ENCODE peak calls at places on chromosomes 4 and X, in six cellular contexts. One of them, this sample, is unnamed.

GRCh38 chrX:103066606-103067005 is 2.6 kb upstream of the BEX1 start:
- DNase-seq in colonic mucosa: no peak
- DNase-seq in PC-3: peak
- DNase-seq in H1: no peak
- DNase-seq in DND-41: no peak
- DNase-seq in HepG2: no peak
- DNase-seq in this sample: no peak

GRCh38 chr4:25592670-25593069 is 63.0 kb upstream of the SLC34A2 start:
- DNase-seq in colonic mucosa: no peak
- DNase-seq in PC-3: no peak
- DNase-seq in H1: no peak
- DNase-seq in DND-41: no peak
- DNase-seq in HepG2: no peak
- DNase-seq in this sample: no peak

GRCh38 chrX:104134583-104135261 is 22.1 kb downstream of the SLC25A53 start:
- DNase-seq in colonic mucosa: no peak
- DNase-seq in PC-3: no peak
- DNase-seq in H1: no peak
- DNase-seq in DND-41: no peak
- DNase-seq in HepG2: no peak
- DNase-seq in this sample: no peak

GRCh38 chrX:96987228-96987627 is 103.5 kb downstream of the RPA4 start:
- DNase-seq in colonic mucosa: no peak
- DNase-seq in PC-3: peak
- DNase-seq in H1: no peak
- DNase-seq in DND-41: no peak
- DNase-seq in HepG2: no peak
- DNase-seq in this sample: no peak

GRCh38 chrX:30593435-30594200 is 16.1 kb upstream of the TASL start:
- DNase-seq in colonic mucosa: no peak
- DNase-seq in PC-3: peak
- DNase-seq in H1: no peak
- DNase-seq in DND-41: no peak
- DNase-seq in HepG2: peak
- DNase-seq in this sample: no peak

GRCh38 chr4:80071643-80072606 is 1.1 kb downstream of the ANTXR2 start:
- DNase-seq in colonic mucosa: peak
- DNase-seq in PC-3: peak
- DNase-seq in H1: peak
- DNase-seq in DND-41: peak
- DNase-seq in HepG2: peak
- DNase-seq in this sample: peak

GRCh38 chr4:7353846-7354610 is 80.7 kb downstream of the PSAPL1 start:
- DNase-seq in colonic mucosa: no peak
- DNase-seq in PC-3: no peak
- DNase-seq in H1: no peak
- DNase-seq in DND-41: no peak
- DNase-seq in HepG2: no peak
- DNase-seq in this sample: no peak

GRCh38 chrX:41512394-41512793 is 65.3 kb downstream of the NYX start:
- DNase-seq in colonic mucosa: no peak
- DNase-seq in PC-3: no peak
- DNase-seq in H1: no peak
- DNase-seq in DND-41: peak
- DNase-seq in HepG2: no peak
- DNase-seq in this sample: no peak

GRCh38 chr4:183493246-183493645 is 11.6 kb upstream of the ING2 start:
- DNase-seq in colonic mucosa: no peak
- DNase-seq in PC-3: no peak
- DNase-seq in H1: no peak
- DNase-seq in DND-41: no peak
- DNase-seq in HepG2: no peak
- DNase-seq in this sample: no peak

GRCh38 chr4:5143940-5144339 is 92.7 kb downstream of the STK32B start:
- DNase-seq in colonic mucosa: no peak
- DNase-seq in PC-3: no peak
- DNase-seq in H1: peak
- DNase-seq in DND-41: no peak
- DNase-seq in HepG2: no peak
- DNase-seq in this sample: peak

GRCh38 chrX:9048801-9049200 is 14.9 kb upstream of the FAM9B start:
- DNase-seq in colonic mucosa: no peak
- DNase-seq in PC-3: no peak
- DNase-seq in H1: no peak
- DNase-seq in DND-41: no peak
- DNase-seq in HepG2: no peak
- DNase-seq in this sample: no peak

GRCh38 chr4:8267077-8267476 is 2.5 kb upstream of the HTRA3 start:
- DNase-seq in colonic mucosa: peak
- DNase-seq in PC-3: peak
- DNase-seq in H1: peak
- DNase-seq in DND-41: peak
- DNase-seq in HepG2: peak
- DNase-seq in this sample: peak

GRCh38 chr4:83889802-83890201 is 353.9 kb downstream of the GPAT3 start:
- DNase-seq in colonic mucosa: no peak
- DNase-seq in PC-3: peak
- DNase-seq in H1: no peak
- DNase-seq in DND-41: no peak
- DNase-seq in HepG2: no peak
- DNase-seq in this sample: no peak

GRCh38 chr4:39023059-39023458 is 9.2 kb downstream of the TMEM156 start:
- DNase-seq in colonic mucosa: no peak
- DNase-seq in PC-3: no peak
- DNase-seq in H1: no peak
- DNase-seq in DND-41: no peak
- DNase-seq in HepG2: no peak
- DNase-seq in this sample: no peak

DNA sequence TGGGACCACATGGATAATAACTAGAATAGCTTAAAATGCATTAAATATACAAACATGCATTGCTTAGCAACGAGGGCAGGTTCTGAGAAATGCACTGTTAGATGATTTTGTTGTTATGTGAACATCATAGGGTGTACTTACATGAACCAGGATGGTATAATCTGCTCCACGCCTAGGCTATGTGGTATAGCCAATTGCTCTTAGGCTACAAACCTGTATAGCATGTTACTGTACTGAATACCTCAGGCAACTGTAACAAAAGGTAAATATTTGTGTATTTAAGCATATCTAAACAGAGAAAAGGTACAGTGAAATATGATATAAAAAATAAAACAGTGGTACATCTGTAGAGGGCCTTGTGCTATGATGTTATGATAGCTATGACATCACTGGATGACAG is 169.2 kb upstream of the IL15 start:
- DNase-seq in colonic mucosa: no peak
- DNase-seq in PC-3: no peak
- DNase-seq in H1: no peak
- DNase-seq in DND-41: no peak
- DNase-seq in HepG2: no peak
- DNase-seq in this sample: no peak
- H3K9ac ChIP-seq in colonic mucosa: no peak
- H3K9ac ChIP-seq in PC-3: no peak
- H3K9ac ChIP-seq in H1: no peak
- H3K9ac ChIP-seq in DND-41: no peak
- H3K9ac ChIP-seq in HepG2: no peak
- H3K9ac ChIP-seq in this sample: no peak

DNA sequence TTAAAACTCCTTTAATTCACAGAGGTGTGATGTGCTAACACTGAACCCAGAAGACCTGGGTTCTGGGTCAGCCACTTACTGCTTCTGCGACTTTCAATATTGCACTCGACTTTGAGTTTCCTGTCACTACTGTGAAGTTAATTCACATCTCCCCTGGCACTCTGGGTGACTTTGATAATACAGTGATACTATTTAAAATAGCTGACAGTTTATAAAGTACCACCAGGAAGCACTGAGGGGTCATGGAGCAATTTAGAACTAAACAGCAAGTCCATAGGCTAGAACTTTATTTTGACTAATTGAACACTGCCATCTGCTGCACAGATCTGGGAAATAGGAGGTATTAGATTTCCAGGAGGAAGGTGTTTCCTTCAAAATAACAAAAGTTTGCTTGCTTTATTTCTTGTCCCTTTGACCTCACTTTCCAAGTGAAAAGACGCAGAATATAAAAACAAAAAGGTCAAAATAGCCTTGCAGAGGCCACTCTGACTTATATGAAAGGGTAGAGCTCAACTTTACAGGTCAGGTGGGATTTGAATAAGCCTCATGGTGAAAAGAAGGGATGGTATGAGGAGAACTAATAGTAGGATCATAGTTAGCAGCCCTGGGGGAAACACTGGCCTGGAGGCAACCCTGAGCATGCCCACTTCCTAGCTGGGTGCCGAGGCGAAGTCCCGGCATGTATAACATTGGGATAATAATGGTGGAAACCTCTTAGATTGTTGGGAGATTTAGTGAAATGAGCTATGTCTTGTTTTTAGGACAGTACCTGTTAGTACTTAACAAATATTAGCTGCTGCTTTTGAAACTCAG is 53.4 kb downstream of the ZNF518B start:
- DNase-seq in colonic mucosa: peak
- DNase-seq in PC-3: peak
- DNase-seq in H1: no peak
- DNase-seq in DND-41: peak
- DNase-seq in HepG2: peak
- DNase-seq in this sample: peak
- TF ChIP-seq CTCF in colonic mucosa: peak
- TF ChIP-seq CTCF in PC-3: peak
- TF ChIP-seq CTCF in H1: no peak
- TF ChIP-seq CTCF in DND-41: peak
- TF ChIP-seq CTCF in HepG2: peak
- TF ChIP-seq CTCF in this sample: peak

DNA sequence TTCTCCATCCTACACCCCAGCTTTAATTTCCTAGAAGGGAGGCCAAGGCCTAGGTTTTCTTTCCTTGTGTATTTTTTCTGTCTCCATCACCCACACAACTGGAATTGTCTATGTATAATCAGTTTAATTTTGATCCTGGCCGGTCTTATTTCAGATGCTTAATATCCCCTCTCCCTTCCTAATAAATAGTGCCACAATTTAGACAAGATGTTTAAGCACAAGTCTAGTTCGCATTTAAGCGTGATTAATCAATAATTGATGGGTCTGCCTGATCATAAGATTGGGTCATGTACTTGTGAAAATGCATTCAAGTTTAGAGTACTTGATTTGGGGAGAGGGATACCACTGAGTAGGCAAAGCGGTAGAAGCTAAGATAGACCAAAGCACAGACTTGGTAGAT is 2.4 kb downstream of the BMP2K start:
- DNase-seq in colonic mucosa: no peak
- DNase-seq in PC-3: no peak
- DNase-seq in H1: no peak
- DNase-seq in DND-41: no peak
- DNase-seq in HepG2: no peak
- DNase-seq in this sample: no peak
- H3K9ac ChIP-seq in colonic mucosa: no peak
- H3K9ac ChIP-seq in PC-3: no peak
- H3K9ac ChIP-seq in H1: no peak
- H3K9ac ChIP-seq in DND-41: peak
- H3K9ac ChIP-seq in HepG2: peak
- H3K9ac ChIP-seq in this sample: no peak

GRCh38 chr4:81502561-81502960 is 30.9 kb upstream of the RASGEF1B start:
- DNase-seq in colonic mucosa: no peak
- DNase-seq in PC-3: no peak
- DNase-seq in H1: no peak
- DNase-seq in DND-41: no peak
- DNase-seq in HepG2: no peak
- DNase-seq in this sample: no peak

GRCh38 chr4:81506731-81507130 is 35.0 kb upstream of the RASGEF1B start:
- DNase-seq in colonic mucosa: no peak
- DNase-seq in PC-3: no peak
- DNase-seq in H1: no peak
- DNase-seq in DND-41: no peak
- DNase-seq in HepG2: no peak
- DNase-seq in this sample: no peak

GRCh38 chr4:81503586-81503985 is 31.9 kb upstream of the RASGEF1B start:
- DNase-seq in colonic mucosa: no peak
- DNase-seq in PC-3: no peak
- DNase-seq in H1: no peak
- DNase-seq in DND-41: no peak
- DNase-seq in HepG2: no peak
- DNase-seq in this sample: no peak

GRCh38 chr4:81507530-81507929 is 35.8 kb upstream of the RASGEF1B start:
- DNase-seq in colonic mucosa: no peak
- DNase-seq in PC-3: no peak
- DNase-seq in H1: no peak
- DNase-seq in DND-41: no peak
- DNase-seq in HepG2: no peak
- DNase-seq in this sample: no peak

DNA sequence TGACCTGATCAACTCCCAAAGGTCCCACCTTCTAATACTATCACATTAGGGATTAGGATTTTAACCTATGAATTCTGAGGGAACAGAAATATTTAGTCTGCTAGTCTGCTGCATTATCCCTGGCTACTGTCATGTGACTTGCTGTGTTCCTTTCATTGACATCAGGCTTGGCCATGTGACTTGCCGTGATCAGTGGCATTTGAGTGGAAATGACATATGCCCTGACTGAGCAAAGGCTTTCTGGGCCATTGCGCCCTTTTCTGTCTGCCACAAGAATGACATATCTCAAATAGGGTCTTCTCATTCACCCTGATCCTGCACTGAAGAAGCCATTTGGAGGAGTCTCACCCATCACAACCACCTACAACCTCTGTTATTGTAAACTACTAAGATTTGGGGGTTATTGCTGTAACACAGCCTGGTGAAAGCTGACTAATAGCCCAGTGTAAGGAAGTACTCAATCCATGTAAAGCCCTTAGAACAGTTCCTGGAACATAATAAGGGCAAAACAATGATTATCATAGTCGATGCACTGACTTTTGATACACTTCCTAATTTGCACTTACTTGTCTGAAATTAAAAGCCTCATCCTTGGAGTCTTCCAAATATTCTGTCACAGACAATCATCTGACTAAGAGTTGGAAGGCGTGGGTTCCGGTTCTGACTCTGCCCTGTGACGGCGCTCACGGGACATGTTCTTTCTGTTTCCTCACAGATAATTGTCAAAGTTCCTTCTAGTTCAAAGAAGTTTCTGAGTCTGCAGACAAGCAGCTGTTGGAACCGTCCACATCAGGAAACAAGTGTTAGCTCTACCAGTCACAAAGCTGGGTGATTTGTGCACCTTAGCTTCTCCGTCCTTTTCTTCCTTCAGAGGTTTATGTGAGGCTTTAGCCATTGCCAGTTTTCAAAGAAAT is 33.2 kb upstream of the RASGEF1B start:
- DNase-seq in colonic mucosa: peak
- DNase-seq in PC-3: no peak
- DNase-seq in H1: no peak
- DNase-seq in DND-41: peak
- DNase-seq in HepG2: no peak
- DNase-seq in this sample: no peak
- TF ChIP-seq CTCF in colonic mucosa: no peak
- TF ChIP-seq CTCF in PC-3: no peak
- TF ChIP-seq CTCF in H1: no peak
- TF ChIP-seq CTCF in DND-41: no peak
- TF ChIP-seq CTCF in HepG2: no peak
- TF ChIP-seq CTCF in this sample: no peak

This sample was measured in endodermal cell.